ENCODE peak calls at places on chromosomes 7 and 10, in nine cellular contexts. One of them, this sample, is unnamed.

GRCh38 chr7:92633211-92633906 is 43.2 kb upstream of the FAM133B start:
- DNase-seq in mammary epithelial cell: peak; percentile 94
- DNase-seq in heart right ventricle: no peak
- DNase-seq in uterus: peak; percentile 25
- DNase-seq in MM.1S: peak; percentile 42
- DNase-seq in endodermal cell: no peak
- DNase-seq in neural progenitor cell: no peak
- DNase-seq in sigmoid colon: no peak
- DNase-seq in left ventricle myocardium inferior: no peak
- DNase-seq in this sample: peak; percentile 50

GRCh38 chr10:73793456-73793855 is 8.1 kb downstream of the ZSWIM8 start:
- DNase-seq in mammary epithelial cell: no peak
- DNase-seq in heart right ventricle: no peak
- DNase-seq in uterus: no peak
- DNase-seq in MM.1S: no peak
- DNase-seq in endodermal cell: no peak
- DNase-seq in neural progenitor cell: no peak
- DNase-seq in sigmoid colon: no peak
- DNase-seq in left ventricle myocardium inferior: no peak
- DNase-seq in this sample: no peak

GRCh38 chr7:117458977-117459583 is 20.7 kb upstream of the CFTR start:
- DNase-seq in mammary epithelial cell: no peak
- DNase-seq in heart right ventricle: no peak
- DNase-seq in uterus: no peak
- DNase-seq in MM.1S: peak; percentile 58
- DNase-seq in endodermal cell: no peak
- DNase-seq in neural progenitor cell: peak; percentile 44
- DNase-seq in sigmoid colon: no peak
- DNase-seq in left ventricle myocardium inferior: no peak
- DNase-seq in this sample: no peak

GRCh38 chr10:23310443-23310842 is 34.2 kb downstream of the C10orf67 start:
- DNase-seq in mammary epithelial cell: no peak
- DNase-seq in heart right ventricle: no peak
- DNase-seq in uterus: no peak
- DNase-seq in MM.1S: no peak
- DNase-seq in endodermal cell: no peak
- DNase-seq in neural progenitor cell: peak; percentile 8
- DNase-seq in sigmoid colon: no peak
- DNase-seq in left ventricle myocardium inferior: no peak
- DNase-seq in this sample: no peak

GRCh38 chr10:97081621-97082235 is 104.0 kb downstream of the SLIT1 start:
- DNase-seq in mammary epithelial cell: peak; percentile 37
- DNase-seq in heart right ventricle: peak; percentile 54
- DNase-seq in uterus: no peak
- DNase-seq in MM.1S: peak; percentile 66
- DNase-seq in endodermal cell: peak; percentile 94
- DNase-seq in neural progenitor cell: peak; percentile 91
- DNase-seq in sigmoid colon: no peak
- DNase-seq in left ventricle myocardium inferior: peak; percentile 39
- DNase-seq in this sample: peak; percentile 74

GRCh38 chr10:93775330-93775729 is 17.6 kb downstream of the LGI1 start:
- DNase-seq in mammary epithelial cell: no peak
- DNase-seq in heart right ventricle: no peak
- DNase-seq in uterus: no peak
- DNase-seq in MM.1S: no peak
- DNase-seq in endodermal cell: no peak
- DNase-seq in neural progenitor cell: no peak
- DNase-seq in sigmoid colon: no peak
- DNase-seq in left ventricle myocardium inferior: no peak
- DNase-seq in this sample: no peak

GRCh38 chr7:126495739-126496138 is 757.0 kb downstream of the GRM8 start:
- DNase-seq in mammary epithelial cell: no peak
- DNase-seq in heart right ventricle: no peak
- DNase-seq in uterus: no peak
- DNase-seq in MM.1S: no peak
- DNase-seq in endodermal cell: no peak
- DNase-seq in neural progenitor cell: no peak
- DNase-seq in sigmoid colon: no peak
- DNase-seq in left ventricle myocardium inferior: no peak
- DNase-seq in this sample: no peak

GRCh38 chr7:47480576-47481538 is 101.1 kb downstream of the TNS3 start:
- DNase-seq in mammary epithelial cell: no peak
- DNase-seq in heart right ventricle: no peak
- DNase-seq in uterus: no peak
- DNase-seq in MM.1S: peak; percentile 91
- DNase-seq in endodermal cell: peak; percentile 61
- DNase-seq in neural progenitor cell: peak; percentile 49
- DNase-seq in sigmoid colon: no peak
- DNase-seq in left ventricle myocardium inferior: no peak
- DNase-seq in this sample: peak; percentile 50

GRCh38 chr10:105585753-105586152 is 944.7 kb downstream of the SORCS3 start:
- DNase-seq in mammary epithelial cell: peak; percentile 12
- DNase-seq in heart right ventricle: no peak
- DNase-seq in uterus: no peak
- DNase-seq in MM.1S: no peak
- DNase-seq in endodermal cell: no peak
- DNase-seq in neural progenitor cell: no peak
- DNase-seq in sigmoid colon: no peak
- DNase-seq in left ventricle myocardium inferior: no peak
- DNase-seq in this sample: no peak

GRCh38 chr10:102796407-102797176 is 40.6 kb downstream of the CYP17A1 start:
- DNase-seq in mammary epithelial cell: no peak
- DNase-seq in heart right ventricle: peak; percentile 86
- DNase-seq in uterus: peak; percentile 85
- DNase-seq in MM.1S: peak; percentile 96
- DNase-seq in endodermal cell: no peak
- DNase-seq in neural progenitor cell: no peak
- DNase-seq in sigmoid colon: peak; percentile 96
- DNase-seq in left ventricle myocardium inferior: peak; percentile 91
- DNase-seq in this sample: peak; percentile 74

GRCh38 chr10:104301907-104302690 is 33.1 kb downstream of the GSTO2 start:
- DNase-seq in mammary epithelial cell: no peak
- DNase-seq in heart right ventricle: no peak
- DNase-seq in uterus: no peak
- DNase-seq in MM.1S: no peak
- DNase-seq in endodermal cell: no peak
- DNase-seq in neural progenitor cell: no peak
- DNase-seq in sigmoid colon: no peak
- DNase-seq in left ventricle myocardium inferior: no peak
- DNase-seq in this sample: no peak

GRCh38 chr10:113244750-113245149 is 294.7 kb downstream of the TCF7L2 start:
- DNase-seq in mammary epithelial cell: no peak
- DNase-seq in heart right ventricle: no peak
- DNase-seq in uterus: no peak
- DNase-seq in MM.1S: no peak
- DNase-seq in endodermal cell: no peak
- DNase-seq in neural progenitor cell: no peak
- DNase-seq in sigmoid colon: no peak
- DNase-seq in left ventricle myocardium inferior: no peak
- DNase-seq in this sample: no peak

GRCh38 chr10:110827410-110827809 is 44.3 kb upstream of the PDCD4 start:
- DNase-seq in mammary epithelial cell: peak; percentile 64
- DNase-seq in heart right ventricle: no peak
- DNase-seq in uterus: no peak
- DNase-seq in MM.1S: no peak
- DNase-seq in endodermal cell: no peak
- DNase-seq in neural progenitor cell: no peak
- DNase-seq in sigmoid colon: no peak
- DNase-seq in left ventricle myocardium inferior: no peak
- DNase-seq in this sample: no peak

GRCh38 chr7:47852330-47853245 is 95.7 kb downstream of the PKD1L1 start:
- DNase-seq in mammary epithelial cell: no peak
- DNase-seq in heart right ventricle: no peak
- DNase-seq in uterus: no peak
- DNase-seq in MM.1S: no peak
- DNase-seq in endodermal cell: peak; percentile 80
- DNase-seq in neural progenitor cell: peak; percentile 52
- DNase-seq in sigmoid colon: no peak
- DNase-seq in left ventricle myocardium inferior: no peak
- DNase-seq in this sample: no peak

GRCh38 chr7:39592586-39592985 is 26.4 kb downstream of the YAE1 start:
- DNase-seq in mammary epithelial cell: peak; percentile 69
- DNase-seq in heart right ventricle: no peak
- DNase-seq in uterus: no peak
- DNase-seq in MM.1S: no peak
- DNase-seq in endodermal cell: no peak
- DNase-seq in neural progenitor cell: no peak
- DNase-seq in sigmoid colon: no peak
- DNase-seq in left ventricle myocardium inferior: no peak
- DNase-seq in this sample: no peak

GRCh38 chr10:6445671-6446278 is 134.3 kb downstream of the PRKCQ start:
- DNase-seq in mammary epithelial cell: peak; percentile 36
- DNase-seq in heart right ventricle: peak; percentile 35
- DNase-seq in uterus: no peak
- DNase-seq in MM.1S: peak; percentile 65
- DNase-seq in endodermal cell: peak; percentile 82
- DNase-seq in neural progenitor cell: peak; percentile 52
- DNase-seq in sigmoid colon: no peak
- DNase-seq in left ventricle myocardium inferior: peak; percentile 25
- DNase-seq in this sample: peak; percentile 77
- TF ChIP-seq CTCF in mammary epithelial cell: peak; percentile 55
- TF ChIP-seq CTCF in heart right ventricle: peak; percentile 43
- TF ChIP-seq CTCF in uterus: peak; percentile 13
- TF ChIP-seq CTCF in MM.1S: peak; percentile 81
- TF ChIP-seq CTCF in endodermal cell: peak; percentile 77
- TF ChIP-seq CTCF in neural progenitor cell: peak; percentile 77
- TF ChIP-seq CTCF in sigmoid colon: no peak
- TF ChIP-seq CTCF in left ventricle myocardium inferior: peak; percentile 61
- TF ChIP-seq CTCF in this sample: no peak

GRCh38 chr10:125001313-125002043 is 59.6 kb downstream of the ZRANB1 start:
- DNase-seq in mammary epithelial cell: peak; percentile 48
- DNase-seq in heart right ventricle: no peak
- DNase-seq in uterus: no peak
- DNase-seq in MM.1S: no peak
- DNase-seq in endodermal cell: peak; percentile 44
- DNase-seq in neural progenitor cell: no peak
- DNase-seq in sigmoid colon: peak; percentile 66
- DNase-seq in left ventricle myocardium inferior: peak; percentile 14
- DNase-seq in this sample: no peak
- H3K36me3 ChIP-seq in mammary epithelial cell: peaks cover 19% of the 10 kb centered on the region
- H3K36me3 ChIP-seq in heart right ventricle: peaks cover 93% of the 10 kb centered on the region
- H3K36me3 ChIP-seq in uterus: no peaks in the 10 kb centered on the region
- H3K36me3 ChIP-seq in MM.1S: no peaks in the 10 kb centered on the region
- H3K36me3 ChIP-seq in endodermal cell: peaks cover 29% of the 10 kb centered on the region
- H3K36me3 ChIP-seq in neural progenitor cell: no peaks in the 10 kb centered on the region
- H3K36me3 ChIP-seq in sigmoid colon: peaks cover 28% of the 10 kb centered on the region
- H3K36me3 ChIP-seq in left ventricle myocardium inferior: peaks cover 39% of the 10 kb centered on the region
- H3K36me3 ChIP-seq in this sample: peaks cover 11% of the 10 kb centered on the region

DNA sequence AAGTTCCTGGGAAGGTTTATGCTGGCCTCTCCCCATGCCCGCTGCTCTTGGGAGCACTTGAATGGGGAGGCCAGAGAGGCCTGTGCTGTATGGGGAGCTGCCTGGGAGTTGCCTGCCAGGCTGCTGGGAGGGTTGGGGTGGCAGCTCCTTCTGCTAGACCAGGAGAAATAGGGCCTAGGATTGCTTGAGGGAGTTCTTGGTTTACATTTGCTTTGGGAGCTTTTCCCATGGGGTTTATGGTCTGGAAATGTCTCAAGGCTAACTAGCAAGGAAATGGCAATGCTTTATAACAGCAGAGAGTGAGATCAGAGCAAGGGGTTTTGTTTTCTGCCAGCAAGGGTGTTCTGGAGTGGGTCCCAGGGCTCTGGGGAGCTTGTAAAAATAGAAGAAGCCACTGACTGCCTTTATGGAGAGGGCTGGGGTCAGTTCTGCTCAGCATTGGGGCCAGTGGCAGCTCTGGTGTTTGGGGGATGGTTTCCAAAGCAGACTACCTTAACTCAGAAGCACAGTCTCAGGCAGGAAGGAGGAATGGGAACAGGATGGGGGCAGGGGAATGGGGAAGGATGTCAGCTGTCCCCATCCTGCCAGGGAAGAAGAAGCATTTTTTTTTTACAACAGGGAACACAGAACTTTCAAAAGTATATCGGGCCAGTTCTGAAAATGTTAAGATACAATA is 28.6 kb downstream of the TSPAN15 start:
- DNase-seq in mammary epithelial cell: no peak
- DNase-seq in heart right ventricle: no peak
- DNase-seq in uterus: peak; percentile 44
- DNase-seq in MM.1S: no peak
- DNase-seq in endodermal cell: no peak
- DNase-seq in neural progenitor cell: no peak
- DNase-seq in sigmoid colon: peak; percentile 90
- DNase-seq in left ventricle myocardium inferior: no peak
- DNase-seq in this sample: no peak
- H3K4me1 ChIP-seq in mammary epithelial cell: no peaks in the 10 kb centered on the region
- H3K4me1 ChIP-seq in heart right ventricle: peaks cover 84% of the 10 kb centered on the region
- H3K4me1 ChIP-seq in uterus: peaks cover 24% of the 10 kb centered on the region
- H3K4me1 ChIP-seq in MM.1S: no peaks in the 10 kb centered on the region
- H3K4me1 ChIP-seq in endodermal cell: no peaks in the 10 kb centered on the region
- H3K4me1 ChIP-seq in neural progenitor cell: no peaks in the 10 kb centered on the region
- H3K4me1 ChIP-seq in sigmoid colon: peaks cover 99% of the 10 kb centered on the region
- H3K4me1 ChIP-seq in left ventricle myocardium inferior: peaks cover 91% of the 10 kb centered on the region
- H3K4me1 ChIP-seq in this sample: peaks cover 6% of the 10 kb centered on the region

GRCh38 chr10:48306265-48306869 is at the start of gene MAPK8:
- DNase-seq in mammary epithelial cell: peak; percentile 77
- DNase-seq in heart right ventricle: peak; percentile 95
- DNase-seq in uterus: peak; percentile 87
- DNase-seq in MM.1S: peak; percentile 95
- DNase-seq in endodermal cell: peak; percentile 99
- DNase-seq in neural progenitor cell: peak; percentile 96
- DNase-seq in sigmoid colon: peak; percentile 95
- DNase-seq in left ventricle myocardium inferior: peak; percentile 93
- DNase-seq in this sample: peak; percentile 98

GRCh38 chr10:48306870-48307531 is 524 bp downstream of the MAPK8 start:
- DNase-seq in mammary epithelial cell: peak; percentile 32
- DNase-seq in heart right ventricle: peak; percentile 78
- DNase-seq in uterus: no peak
- DNase-seq in MM.1S: peak; percentile 50
- DNase-seq in endodermal cell: no peak
- DNase-seq in neural progenitor cell: peak; percentile 72
- DNase-seq in sigmoid colon: peak; percentile 75
- DNase-seq in left ventricle myocardium inferior: peak; percentile 73
- DNase-seq in this sample: peak; percentile 80

GRCh38 chr10:48305905-48306264 is 592 bp upstream of the MAPK8 start:
- DNase-seq in mammary epithelial cell: no peak
- DNase-seq in heart right ventricle: no peak
- DNase-seq in uterus: no peak
- DNase-seq in MM.1S: no peak
- DNase-seq in endodermal cell: no peak
- DNase-seq in neural progenitor cell: no peak
- DNase-seq in sigmoid colon: no peak
- DNase-seq in left ventricle myocardium inferior: no peak
- DNase-seq in this sample: no peak

GRCh38 chr10:48307584-48307983 is 1.1 kb downstream of the MAPK8 start:
- DNase-seq in mammary epithelial cell: no peak
- DNase-seq in heart right ventricle: no peak
- DNase-seq in uterus: no peak
- DNase-seq in MM.1S: no peak
- DNase-seq in endodermal cell: no peak
- DNase-seq in neural progenitor cell: no peak
- DNase-seq in sigmoid colon: no peak
- DNase-seq in left ventricle myocardium inferior: no peak
- DNase-seq in this sample: no peak

GRCh38 chr10:48309711-48310226 is 3.3 kb downstream of the MAPK8 start:
- DNase-seq in mammary epithelial cell: peak; percentile 76
- DNase-seq in heart right ventricle: no peak
- DNase-seq in uterus: no peak
- DNase-seq in MM.1S: peak; percentile 51
- DNase-seq in endodermal cell: no peak
- DNase-seq in neural progenitor cell: peak; percentile 11
- DNase-seq in sigmoid colon: no peak
- DNase-seq in left ventricle myocardium inferior: no peak
- DNase-seq in this sample: no peak
- TF ChIP-seq CTCF in mammary epithelial cell: no peak
- TF ChIP-seq CTCF in heart right ventricle: peak; percentile 25
- TF ChIP-seq CTCF in uterus: no peak
- TF ChIP-seq CTCF in MM.1S: peak; percentile 62
- TF ChIP-seq CTCF in endodermal cell: peak; percentile 67
- TF ChIP-seq CTCF in neural progenitor cell: peak; percentile 52
- TF ChIP-seq CTCF in sigmoid colon: no peak
- TF ChIP-seq CTCF in left ventricle myocardium inferior: peak; percentile 44
- TF ChIP-seq CTCF in this sample: peak; percentile 25

This sample was measured in mucosa of descending colon.